ENCODE peak calls at places on chromosome 3, in eight cellular contexts. Y is cardiac muscle cell, E is skeletal muscle cell, L is HL-60, Z is neuronal stem cell, M is endothelial cell of umbilical vein, A is lower leg skin, H is brain microvascular endothelial cell. F is an unnamed sample.

GRCh38 chr3:55692958-55693558 is 206.0 kb upstream of the WNT5A start:
- DNase-seq in E (peak), Z (no peak), Y (peak), H (peak), M (no peak), L (no peak), A (no peak), F (no peak)

GRCh38 chr3:147218976-147219375 is 187.4 kb downstream of the ZIC4 start:
- DNase-seq in A (no peak), Z (peak), M (no peak), H (peak), L (no peak), E (peak), Y (no peak), F (no peak)

GRCh38 chr3:160413613-160414248 is 14.3 kb downstream of the SMC4 start:
- DNase-seq in M (peak), Z (peak), H (peak), E (peak), A (no peak), Y (peak), L (peak), F (peak)

GRCh38 chr3:65534825-65535224 is 503.9 kb downstream of the MAGI1 start:
- DNase-seq in Y (no peak), H (no peak), M (no peak), L (no peak), Z (no peak), A (no peak), E (no peak), F (no peak)

GRCh38 chr3:150469931-150470740 is 62.0 kb downstream of the TSC22D2 start:
- DNase-seq in H (peak), Y (no peak), Z (no peak), L (no peak), A (no peak), E (no peak), M (no peak), F (no peak)

GRCh38 chr3:135917076-135917475 is 48.5 kb upstream of the PPP2R3A start:
- DNase-seq in A (no peak), E (no peak), Z (no peak), M (no peak), H (no peak), L (no peak), Y (no peak), F (no peak)

GRCh38 chr3:50008931-50009330 is 69.0 kb downstream of the RBM6 start:
- DNase-seq in H (no peak), E (peak), M (no peak), Y (no peak), Z (no peak), L (no peak), A (no peak), F (no peak)

GRCh38 chr3:60742606-60743145 is 508.6 kb downstream of the FHIT start:
- DNase-seq in Z (peak), L (no peak), M (no peak), A (no peak), E (peak), Y (peak), H (peak), F (no peak)

GRCh38 chr3:56884387-56884786 is 82.6 kb upstream of the ARHGEF3 start:
- DNase-seq in M (no peak), Y (no peak), L (no peak), E (no peak), H (no peak), Z (no peak), A (no peak), F (no peak)

GRCh38 chr3:42094128-42094527 is 3.0 kb downstream of the TRAK1 start:
- DNase-seq in H (no peak), Z (no peak), Y (no peak), A (no peak), E (no peak), M (no peak), L (no peak), F (no peak)

GRCh38 chr3:128568602-128569490 is 75.8 kb upstream of the GATA2 start:
- DNase-seq in M (peak), E (no peak), A (no peak), H (no peak), L (no peak), Y (no peak), Z (no peak), F (no peak)

GRCh38 chr3:186493507-186493906 is 50.7 kb downstream of the CRYGS start:
- DNase-seq in Z (no peak), A (no peak), M (no peak), H (peak), L (no peak), E (no peak), Y (no peak), F (no peak)

GRCh38 chr3:4848176-4848575 is 131.1 kb upstream of the BHLHE40 start:
- DNase-seq in M (no peak), E (no peak), Z (no peak), L (no peak), H (no peak), Y (no peak), A (no peak), F (no peak)

GRCh38 chr3:195468391-195468776 is 25.6 kb upstream of the ACAP2 start:
- DNase-seq in M (no peak), H (no peak), A (no peak), E (no peak), L (no peak), Y (no peak), Z (no peak), F (no peak)

GRCh38 chr3:183158113-183158512 is 4.4 kb downstream of the LAMP3 start:
- DNase-seq in Y (no peak), Z (no peak), E (no peak), A (no peak), L (no peak), H (no peak), M (no peak), F (no peak)

GRCh38 chr3:79354179-79354688 is 413.6 kb downstream of the ROBO1 start:
- DNase-seq in Y (peak), E (no peak), A (no peak), M (no peak), Z (no peak), H (no peak), L (no peak), F (no peak)

GRCh38 chr3:177144922-177145321 is 52.4 kb downstream of the TBL1XR1 start:
- DNase-seq in H (no peak), Z (no peak), L (no peak), M (no peak), A (no peak), E (no peak), Y (no peak), F (no peak)

GRCh38 chr3:15744176-15744575 is 53.6 kb downstream of the ANKRD28 start:
- DNase-seq in L (no peak), Z (no peak), E (no peak), H (no peak), M (no peak), Y (no peak), A (no peak), F (no peak)

DNA sequence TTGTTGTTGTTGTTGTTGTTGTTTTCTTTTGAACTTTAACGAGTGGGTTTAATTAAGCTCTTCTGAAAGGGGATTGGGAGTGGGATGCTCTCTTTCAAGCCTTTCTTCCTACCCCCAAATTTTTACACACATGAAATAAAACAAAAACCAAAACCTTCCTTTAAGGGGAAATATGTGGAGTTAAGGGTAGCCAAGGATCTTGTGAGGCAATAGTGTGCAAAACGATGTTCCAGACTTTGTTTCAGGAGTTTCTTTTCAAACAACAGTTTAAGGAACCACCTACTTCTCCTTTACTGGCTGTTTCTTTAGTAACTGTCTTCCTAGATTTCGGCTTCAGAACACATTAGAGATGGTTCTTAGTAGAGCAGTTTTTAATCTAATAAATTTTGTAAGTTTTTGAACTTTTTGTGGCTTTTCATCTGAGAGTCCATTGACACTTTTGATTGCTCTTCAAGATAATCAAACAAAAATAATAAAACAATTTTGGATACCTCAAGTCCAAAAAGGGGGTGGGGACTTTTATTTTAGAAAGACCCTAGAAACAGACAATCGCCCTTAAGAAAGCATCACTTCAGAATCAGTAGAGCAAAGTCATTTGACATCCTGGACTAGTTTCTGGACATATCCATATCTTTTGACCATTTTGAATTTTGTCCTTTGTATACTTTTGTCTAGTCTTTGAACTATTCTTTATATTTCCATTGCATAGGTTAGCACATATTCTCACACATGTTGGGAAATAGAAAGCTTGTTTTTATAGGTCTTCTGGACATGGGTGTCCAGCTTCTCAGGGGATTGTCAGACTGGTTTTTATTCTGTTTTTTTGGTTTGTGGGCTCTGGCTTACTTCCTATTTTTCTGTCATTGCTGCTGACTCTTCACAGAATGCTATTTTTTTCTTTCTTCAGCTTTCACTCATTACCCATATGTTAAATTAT is 6.0 kb downstream of the DIPK2A start:
- DNase-seq in A (no peak), Z (no peak), H (no peak), Y (no peak), L (no peak), E (no peak), M (no peak), F (no peak)
- H3K4me3 ChIP-seq in A (no peak), Z (no peak), H (no peak), Y (no peak), L (peak), E (no peak), M (no peak), F (no peak)

DNA sequence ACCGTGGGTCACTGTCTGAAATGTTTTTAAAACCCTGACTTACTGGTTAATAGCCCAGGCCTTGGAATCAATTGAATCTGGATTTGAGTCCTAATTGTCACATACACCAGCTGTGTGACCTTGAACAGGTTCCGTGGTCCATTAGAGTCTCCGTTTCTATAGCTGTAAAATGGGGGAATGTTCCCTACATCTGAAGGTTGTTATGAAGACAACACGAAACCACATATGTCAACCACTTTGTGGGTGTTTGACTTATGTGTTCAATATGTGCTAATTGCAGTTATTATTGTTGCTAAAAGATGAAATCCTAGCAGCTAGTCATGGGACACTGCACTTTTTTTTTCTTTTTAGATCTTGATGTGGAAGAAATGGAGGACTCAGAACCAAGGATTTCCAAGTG is 35.3 kb downstream of the ZBTB38 start:
- DNase-seq in Z (no peak), A (no peak), M (no peak), L (no peak), H (no peak), Y (no peak), E (no peak), F (no peak)
- H3K4me3 ChIP-seq in Z (no peak), A (no peak), M (peak), L (no peak), H (no peak), Y (no peak), E (peak), F (peak)

DNA sequence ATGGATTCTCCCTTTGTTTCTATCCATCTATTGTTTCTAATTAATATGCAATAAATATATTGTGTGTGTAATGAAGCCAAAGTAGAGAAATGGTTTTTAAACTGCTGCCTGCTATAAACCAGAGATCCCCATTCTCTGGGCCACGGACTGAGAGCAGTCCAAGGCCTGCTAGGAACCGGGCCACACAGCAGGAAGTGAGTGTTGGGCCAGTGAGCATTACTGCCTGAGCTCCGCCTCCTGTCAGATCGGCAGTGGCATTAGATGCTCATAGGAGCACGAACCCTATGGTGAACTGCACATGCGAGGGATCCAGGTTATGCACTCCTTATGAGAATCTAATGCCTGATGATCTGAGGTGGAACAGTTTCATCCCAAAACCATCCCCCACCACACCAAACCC is 85.2 kb upstream of the POMGNT2 start:
- DNase-seq in A (no peak), H (peak), M (no peak), E (no peak), L (no peak), Y (no peak), Z (no peak), F (no peak)
- H3K4me3 ChIP-seq in A (no peak), H (no peak), M (no peak), E (no peak), L (no peak), Y (no peak), Z (no peak), F (no peak)

DNA sequence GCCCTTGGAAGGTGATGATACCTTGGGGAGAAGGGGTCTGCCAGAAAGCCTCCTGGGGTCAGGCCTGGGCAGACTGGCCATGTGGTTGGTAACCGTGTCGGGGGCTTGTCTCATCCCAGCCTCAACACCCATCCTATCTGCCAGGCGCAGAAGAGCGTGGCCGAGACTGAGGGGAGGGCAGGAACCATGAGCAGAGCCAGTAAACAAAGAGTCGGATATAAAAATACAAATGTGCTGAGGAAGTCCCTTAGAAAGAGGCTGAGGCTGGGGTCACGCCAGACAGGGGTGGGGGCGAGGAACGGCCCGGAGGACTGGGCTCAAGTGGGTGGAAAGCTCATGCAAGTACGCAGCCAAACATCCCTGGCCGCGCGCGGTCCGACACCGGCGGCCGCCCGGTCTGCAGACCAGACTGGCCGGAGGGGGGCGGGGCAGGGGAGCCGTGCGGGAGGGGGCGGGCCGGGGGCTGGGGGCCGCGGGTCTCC is 1.9 kb downstream of the CAMK2N2 start:
- DNase-seq in L (no peak), A (no peak), H (no peak), Z (no peak), E (no peak), Y (no peak), M (no peak), F (no peak)
- H3K4me3 ChIP-seq in L (no peak), A (no peak), H (no peak), Z (no peak), E (no peak), Y (peak), M (no peak), F (no peak)

DNA sequence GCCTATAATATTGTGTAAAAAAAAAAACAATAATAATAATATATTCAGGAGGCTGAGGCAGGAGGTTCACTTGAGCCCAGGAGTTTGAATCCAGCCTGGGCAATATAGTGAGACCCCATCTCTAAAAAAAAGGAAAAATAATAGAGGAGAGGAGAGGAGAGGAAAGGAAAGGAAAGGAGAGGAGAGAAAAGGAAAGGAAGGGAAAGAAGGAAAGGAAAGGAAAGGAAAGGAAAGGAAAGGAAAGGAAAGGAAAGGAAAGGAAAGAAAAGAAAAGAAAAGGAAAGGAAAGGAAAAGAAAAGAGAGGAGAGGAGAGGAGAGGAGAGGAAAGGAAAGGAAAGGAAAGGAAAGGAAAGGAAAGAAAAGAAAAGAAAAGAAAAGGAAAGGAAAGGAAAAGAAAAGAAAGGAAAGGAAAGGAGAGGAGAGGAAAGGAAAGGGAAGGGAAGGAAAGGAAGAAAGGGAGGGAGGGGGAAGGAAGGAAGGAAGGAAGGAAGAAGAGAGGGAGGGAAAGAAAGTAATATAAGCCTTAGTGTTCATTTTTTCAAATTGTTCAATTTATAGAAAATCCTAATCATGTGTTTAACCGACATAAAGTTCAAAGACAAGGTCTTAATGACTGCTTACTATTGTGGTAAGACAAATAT is 191.1 kb downstream of the MECOM start:
- DNase-seq in E (no peak), L (no peak), A (no peak), Y (no peak), Z (no peak), M (no peak), H (no peak), F (no peak)
- H3K4me3 ChIP-seq in E (no peak), L (no peak), A (no peak), Y (no peak), Z (no peak), M (no peak), H (no peak), F (no peak)

GRCh38 chr3:113963879-113964278 is 16.1 kb downstream of the ZDHHC23 start:
- DNase-seq in E (no peak), M (no peak), Z (no peak), L (no peak), Y (no peak), A (no peak), H (no peak), F (no peak)

GRCh38 chr3:113966172-113966571 is 18.4 kb downstream of the ZDHHC23 start:
- DNase-seq in E (no peak), A (no peak), Y (no peak), Z (no peak), M (no peak), H (no peak), L (no peak), F (no peak)

DNA sequence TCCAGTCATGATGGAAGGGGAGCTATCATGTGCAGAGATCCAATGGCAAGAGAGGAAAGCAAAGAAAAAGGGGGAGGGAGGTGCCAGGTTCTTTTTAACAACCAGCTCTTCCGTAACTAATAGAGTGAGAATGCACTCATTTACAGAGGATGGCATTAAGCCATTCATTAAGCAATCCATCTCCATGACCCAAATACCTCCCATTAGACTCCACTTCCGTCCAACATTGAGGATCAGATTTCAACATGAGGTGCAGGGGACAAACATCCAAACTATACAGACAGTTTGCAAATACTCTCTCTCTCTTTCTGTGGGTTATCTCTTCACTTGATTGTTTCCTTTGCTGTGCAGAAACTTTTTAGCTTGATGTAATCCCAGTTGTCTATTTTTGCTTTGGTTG is 21.2 kb downstream of the ZDHHC23 start:
- DNase-seq in M (no peak), Y (no peak), A (no peak), Z (no peak), H (no peak), E (no peak), L (no peak), F (no peak)
- H3K4me3 ChIP-seq in M (no peak), Y (no peak), A (no peak), Z (no peak), H (no peak), E (no peak), L (no peak), F (no peak)

GRCh38 chr3:152257246-152258074 is 11.3 kb upstream of the MBNL1 start:
- DNase-seq in L (no peak), A (no peak), Y (no peak), E (no peak), Z (no peak), H (peak), M (no peak), F (no peak)
- H3K4me3 ChIP-seq in L (no peak), A (no peak), Y (no peak), E (no peak), Z (no peak), H (no peak), M (no peak), F (peak)

GRCh38 chr3:38314112-38314766 is 32.1 kb downstream of the SLC22A14 start:
- DNase-seq in Y (peak), E (no peak), H (no peak), L (no peak), Z (peak), A (no peak), M (no peak), F (no peak)

GRCh38 chr3:38315488-38316230 is 30.9 kb upstream of the XYLB start:
- DNase-seq in M (no peak), L (no peak), Y (no peak), Z (no peak), A (no peak), H (no peak), E (no peak), F (no peak)

GRCh38 chr3:38313685-38314084 is 31.6 kb downstream of the SLC22A14 start:
- DNase-seq in A (no peak), H (no peak), L (peak), Z (no peak), M (no peak), E (no peak), Y (no peak), F (no peak)

GRCh38 chr3:38316356-38317185 is 30.0 kb upstream of the XYLB start:
- DNase-seq in M (no peak), H (no peak), Z (no peak), E (no peak), Y (no peak), L (no peak), A (no peak), F (no peak)

DNA sequence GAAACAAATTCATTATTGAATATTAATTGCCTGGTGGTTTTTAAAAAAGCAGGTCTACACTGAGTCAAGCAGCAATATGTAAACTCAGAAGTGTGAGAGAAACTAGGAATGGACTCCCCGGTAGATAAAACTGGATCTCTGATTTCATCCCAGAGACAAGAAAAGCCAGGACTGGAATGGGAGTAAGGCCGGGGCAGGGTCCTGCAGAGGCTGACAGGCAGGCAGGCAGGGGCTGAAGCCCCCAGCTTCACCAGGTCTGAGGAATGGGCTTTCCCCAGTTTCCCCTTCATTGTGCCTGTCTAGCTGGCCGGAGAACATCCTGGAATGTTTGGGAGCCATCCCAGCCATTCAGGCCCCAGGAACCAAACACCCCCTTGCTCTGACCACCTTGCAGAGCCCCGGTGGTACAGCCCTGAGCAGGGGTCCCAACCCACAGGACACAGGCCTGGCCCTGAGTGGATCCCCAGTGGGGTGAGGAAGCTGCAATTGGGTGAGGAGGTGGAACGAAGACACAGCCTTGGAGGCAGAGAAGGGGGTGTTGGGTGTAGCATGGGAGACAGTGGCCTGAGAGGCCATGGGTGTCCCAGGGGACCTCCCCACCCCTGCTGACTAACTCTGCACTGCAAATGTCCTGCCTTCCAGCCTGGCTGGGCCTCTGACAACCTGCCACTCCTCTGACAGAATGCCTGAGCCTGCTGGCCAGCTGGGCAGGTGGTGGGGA is 31.7 kb upstream of the XYLB start:
- DNase-seq in L (no peak), Y (no peak), M (no peak), A (no peak), Z (no peak), E (no peak), H (no peak), F (no peak)
- H3K4me3 ChIP-seq in L (no peak), Y (no peak), M (no peak), A (no peak), Z (no peak), E (no peak), H (no peak), F (no peak)

GRCh38 chr3:88061749-88062148 is 2.7 kb downstream of the ZNF654 start:
- DNase-seq in A (no peak), Z (no peak), E (no peak), L (no peak), H (no peak), Y (no peak), M (peak), F (no peak)
- H3K4me3 ChIP-seq in A (no peak), Z (no peak), E (no peak), L (no peak), H (no peak), Y (peak), M (peak), F (no peak)

F was measured in CD8-positive, alpha-beta T cell.